ENCODE peak calls at places on chromosome 13, in five cellular contexts. M, O, S, W and I are unnamed samples.

GRCh38 chr13:61833228-61833627 is 417.6 kb upstream of the PCDH20 start:
- DNase-seq in M (no peak), O (no peak), S (no peak), W (no peak), I (no peak)

GRCh38 chr13:72208112-72208645 is 341.2 kb upstream of the DACH1 start:
- DNase-seq in M (no peak), O (no peak), S (no peak), W (no peak), I (no peak)

GRCh38 chr13:39510296-39510695 is 92.7 kb downstream of the LHFPL6 start:
- DNase-seq in M (no peak), O (no peak), S (no peak), W (no peak), I (no peak)

GRCh38 chr13:37869756-37870488 is at the start of gene TRPC4:
- DNase-seq in M (peak; percentile 71), O (no peak), S (no peak), W (peak; percentile 35), I (no peak)

GRCh38 chr13:73520566-73521290 is 461.9 kb downstream of the KLF5 start:
- DNase-seq in M (no peak), O (no peak), S (peak; percentile 15), W (no peak), I (no peak)

GRCh38 chr13:63184693-63185092 is 1769.0 kb upstream of the PCDH20 start:
- DNase-seq in M (no peak), O (no peak), S (no peak), W (no peak), I (no peak)

GRCh38 chr13:114102521-114103288 is 29.7 kb downstream of the RASA3 start:
- DNase-seq in M (peak; percentile 60), O (no peak), S (no peak), W (no peak), I (no peak)

GRCh38 chr13:110226051-110226562 is 80.8 kb downstream of the COL4A1 start:
- DNase-seq in M (no peak), O (no peak), S (no peak), W (no peak), I (no peak)

GRCh38 chr13:50893211-50893852 is 16.3 kb upstream of the RNASEH2B start:
- DNase-seq in M (no peak), O (no peak), S (peak; percentile 67), W (no peak), I (no peak)

GRCh38 chr13:28792992-28793391 is 27.1 kb upstream of the MTUS2 start:
- DNase-seq in M (no peak), O (no peak), S (no peak), W (no peak), I (no peak)